ENCODE peak calls at places on chromosomes 11 and 22, in eight cellular contexts. N is SJSA1; Q is HS-5; O is neural crest cell; M is glutamatergic neuron; T is cardiac fibroblast; V is activated CD8-positive, alpha-beta memory T cell treated with anti-CD3 and anti-CD28 coated beads for 24 hours; I is iPS DF 6.9. J is an unnamed sample.
A peak's percentile ranks its signal among the peaks of the same experiment; 100 is the strongest.

GRCh38 chr11:122441702-122442092 is 213.8 kb upstream of the UBASH3B start:
- DNase-seq in Q (no peak), T (no peak), O (no peak), V (no peak), N (no peak), I (no peak), M (no peak), J (no peak)

GRCh38 chr22:41939981-41940852 is 6.7 kb downstream of the CENPM start:
- DNase-seq in V (peak; percentile 91), N (no peak), I (no peak), O (no peak), Q (no peak), T (no peak), M (no peak), J (peak; percentile 98)

GRCh38 chr11:119092880-119093665 is 8.4 kb downstream of the HMBS start:
- DNase-seq in O (no peak), I (no peak), T (peak; percentile 41), V (no peak), M (no peak), Q (no peak), N (no peak), J (no peak)

GRCh38 chr22:39241632-39242388 is 3.0 kb downstream of the PDGFB start:
- DNase-seq in V (no peak), O (no peak), N (no peak), T (no peak), Q (no peak), I (no peak), M (no peak), J (no peak)

GRCh38 chr22:37442537-37442936 is 15.3 kb upstream of the ELFN2 start:
- DNase-seq in V (no peak), O (no peak), Q (no peak), I (no peak), N (no peak), T (peak; percentile 71), M (no peak), J (peak; percentile 18)

GRCh38 chr11:111694851-111695250 is 71.3 kb downstream of the PPP2R1B start:
- DNase-seq in V (no peak), M (no peak), O (peak; percentile 14), N (no peak), I (no peak), Q (peak; percentile 61), T (peak; percentile 84), J (no peak)

GRCh38 chr11:120561286-120561685 is 49.7 kb downstream of the GRIK4 start:
- DNase-seq in Q (no peak), M (no peak), T (no peak), O (no peak), N (no peak), V (no peak), I (no peak), J (no peak)

GRCh38 chr22:27175444-27175843 is 518.1 kb downstream of the MIAT start:
- DNase-seq in O (no peak), T (no peak), Q (no peak), M (no peak), V (no peak), I (no peak), N (no peak), J (no peak)

GRCh38 chr22:37279469-37279868 is 2.8 kb upstream of the CYTH4 start:
- DNase-seq in T (peak; percentile 11), O (no peak), N (no peak), I (no peak), V (no peak), Q (no peak), M (no peak), J (no peak)

GRCh38 chr22:28142361-28142801 is 223.3 kb upstream of the PITPNB start:
- DNase-seq in V (no peak), O (no peak), N (peak; percentile 51), I (no peak), Q (peak; percentile 88), T (peak; percentile 94), M (no peak), J (no peak)

GRCh38 chr11:69966583-69966835 is 111.6 kb upstream of the ANO1 start:
- DNase-seq in V (no peak), O (no peak), T (no peak), I (no peak), M (no peak), Q (no peak), N (no peak), J (no peak)

GRCh38 chr11:721913-722811 is 16.1 kb downstream of the EPS8L2 start:
- DNase-seq in T (no peak), V (peak; percentile 75), M (no peak), N (no peak), I (no peak), O (no peak), Q (no peak), J (peak; percentile 65)

GRCh38 chr11:87125257-87125656 is 87.5 kb downstream of the TMEM135 start:
- DNase-seq in V (no peak), M (no peak), I (no peak), T (peak; percentile 37), N (no peak), Q (no peak), O (no peak), J (no peak)

GRCh38 chr22:45212306-45212709 is 28.4 kb downstream of the KIAA0930 start:
- DNase-seq in O (no peak), V (no peak), N (peak; percentile 97), I (no peak), M (peak; percentile 67), Q (peak; percentile 61), T (peak; percentile 79), J (no peak)

GRCh38 chr22:44437493-44438015 is 60.5 kb downstream of the RTL6 start:
- DNase-seq in O (no peak), V (no peak), M (no peak), Q (no peak), N (no peak), T (peak; percentile 49), I (no peak), J (no peak)